ENCODE peak calls at places on chromosomes 7 and 10, in six cellular contexts. Q is breast epithelium, Y is SK-N-SH, B is spleen, J is K562, V is prostate gland. S is an unnamed sample.

GRCh38 chr10:86294346-86295265 is 72.0 kb downstream of the GRID1 start:
- DNase-seq in V (no peak), B (peak), Q (peak), J (no peak), Y (peak), S (peak)

GRCh38 chr7:112646787-112647186 is 143.4 kb downstream of the TMEM168 start:
- DNase-seq in Q (no peak), Y (no peak), V (no peak), B (peak), J (no peak), S (no peak)

GRCh38 chr10:488933-489215 is 200.6 kb downstream of the DIP2C start:
- DNase-seq in J (no peak), Y (no peak), Q (no peak), V (no peak), B (peak), S (no peak)

GRCh38 chr10:20622522-20623270 is 274.4 kb downstream of the NEBL start:
- DNase-seq in Q (no peak), J (no peak), B (no peak), V (peak), Y (no peak), S (no peak)

GRCh38 chr7:20835111-20835750 is 48.5 kb upstream of the SP8 start:
- DNase-seq in B (no peak), Q (no peak), J (peak), V (no peak), Y (no peak), S (no peak)

GRCh38 chr10:73131913-73132686 is 21.8 kb downstream of the NUDT13 start:
- DNase-seq in V (no peak), Q (no peak), J (no peak), Y (no peak), B (no peak), S (no peak)

GRCh38 chr10:17865351-17865750 is 56.2 kb downstream of the MRC1 start:
- DNase-seq in Y (no peak), B (no peak), J (no peak), V (no peak), Q (no peak), S (no peak)

GRCh38 chr7:100799037-100799896 is 28.1 kb downstream of the EPHB4 start:
- DNase-seq in B (no peak), Q (peak), J (peak), V (peak), Y (peak), S (peak)

GRCh38 chr7:260441-261281 is 29.3 kb upstream of the FOXL3 start:
- DNase-seq in Q (no peak), J (no peak), V (no peak), Y (no peak), B (peak), S (no peak)

GRCh38 chr7:114047889-114048288 is 129.1 kb upstream of the PPP1R3A start:
- DNase-seq in J (no peak), B (no peak), Y (no peak), V (no peak), Q (no peak), S (no peak)

GRCh38 chr10:21034241-21034640 is 137.1 kb upstream of the NEBL start:
- DNase-seq in Y (no peak), J (no peak), B (no peak), Q (no peak), V (no peak), S (no peak)

GRCh38 chr10:72303424-72304128 is 29.9 kb downstream of the DDIT4 start:
- DNase-seq in B (no peak), J (no peak), Y (no peak), Q (no peak), V (no peak), S (no peak)

GRCh38 chr7:40701836-40702551 is 567.2 kb downstream of the SUGCT start:
- DNase-seq in Q (no peak), B (no peak), J (no peak), V (no peak), Y (no peak), S (no peak)

GRCh38 chr7:149644754-149645153 is 128.6 kb downstream of the ZNF467 start:
- DNase-seq in J (peak), Y (no peak), V (peak), Q (no peak), B (no peak), S (no peak)

GRCh38 chr10:83037653-83038052 is 1101.7 kb upstream of the GHITM start:
- DNase-seq in B (no peak), V (no peak), Q (no peak), J (no peak), Y (no peak), S (no peak)

GRCh38 chr7:17774248-17774647 is 166.0 kb downstream of the SNX13 start:
- DNase-seq in J (no peak), B (no peak), V (no peak), Q (no peak), Y (no peak), S (no peak)

GRCh38 chr10:103847909-103848468 is 7.4 kb downstream of the SH3PXD2A start:
- DNase-seq in V (no peak), Y (peak), B (no peak), J (no peak), Q (no peak), S (peak)

GRCh38 chr7:92133737-92134270 is 473 bp downstream of the CYP51A1 start:
- DNase-seq in V (peak), B (peak), J (peak), Y (peak), Q (peak), S (peak)

GRCh38 chr7:92133133-92133736 is 1.0 kb downstream of the CYP51A1 start:
- DNase-seq in Y (no peak), V (no peak), J (no peak), B (no peak), Q (no peak), S (no peak)

GRCh38 chr7:92131764-92132330 is 2.4 kb downstream of the CYP51A1 start:
- DNase-seq in B (no peak), Y (no peak), J (no peak), Q (no peak), V (no peak), S (no peak)

GRCh38 chr7:92134271-92135099 is at the start of gene CYP51A1:
- DNase-seq in Q (peak), B (peak), V (peak), Y (peak), J (peak), S (peak)

DNA sequence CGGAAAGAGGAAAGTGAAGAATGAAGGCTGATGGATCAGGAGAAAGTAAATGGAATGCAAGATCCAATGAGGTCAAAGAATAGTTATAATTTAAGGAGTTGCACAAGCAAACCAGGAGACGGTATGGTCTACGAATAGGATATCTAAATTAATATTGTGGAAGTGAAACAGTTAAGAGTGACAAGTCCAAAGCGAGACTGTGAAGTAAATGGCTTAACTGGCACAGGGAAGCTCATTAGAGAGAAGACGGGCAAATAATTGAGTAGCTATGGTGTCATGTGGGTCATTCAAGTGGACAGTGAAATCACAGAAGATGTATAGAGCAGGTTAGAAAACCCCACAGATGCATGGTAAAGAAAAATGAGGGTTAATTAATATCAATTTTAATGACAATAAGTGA is 3.2 kb downstream of the CYP51A1 start:
- DNase-seq in Q (no peak), B (no peak), J (no peak), Y (no peak), V (no peak), S (no peak)
- H3K4me3 ChIP-seq in Q (no peak), B (no peak), J (no peak), Y (no peak), V (no peak), S (no peak)

GRCh38 chr10:132036153-132036886 is 29.4 kb upstream of the JAKMIP3 start:
- DNase-seq in Y (peak), V (peak), Q (no peak), B (peak), J (no peak), S (no peak)
- TF ChIP-seq POLR2AphosphoS5 in Y (no peak), V (no peak), Q (no peak), B (no peak), J (no peak), S (no peak)

GRCh38 chr10:118272090-118272775 is 69.9 kb downstream of the FAM204A start:
- DNase-seq in J (no peak), B (no peak), Q (no peak), V (no peak), Y (no peak), S (peak)
- H3K4me3 ChIP-seq in J (no peak), B (no peak), Q (peak), V (no peak), Y (no peak), S (peak)

GRCh38 chr10:5613481-5613880 is 52.9 kb downstream of the ASB13 start:
- DNase-seq in Q (no peak), B (no peak), Y (no peak), J (no peak), V (no peak), S (no peak)

GRCh38 chr10:5609952-5610616 is 56.3 kb downstream of the ASB13 start:
- DNase-seq in V (peak), B (no peak), J (peak), Y (no peak), Q (no peak), S (no peak)

GRCh38 chr10:5615263-5615820 is 51.1 kb downstream of the ASB13 start:
- DNase-seq in V (no peak), Q (no peak), B (no peak), Y (no peak), J (no peak), S (no peak)

GRCh38 chr10:5614081-5614721 is 52.2 kb downstream of the ASB13 start:
- DNase-seq in J (no peak), Q (no peak), Y (no peak), B (no peak), V (no peak), S (no peak)

DNA sequence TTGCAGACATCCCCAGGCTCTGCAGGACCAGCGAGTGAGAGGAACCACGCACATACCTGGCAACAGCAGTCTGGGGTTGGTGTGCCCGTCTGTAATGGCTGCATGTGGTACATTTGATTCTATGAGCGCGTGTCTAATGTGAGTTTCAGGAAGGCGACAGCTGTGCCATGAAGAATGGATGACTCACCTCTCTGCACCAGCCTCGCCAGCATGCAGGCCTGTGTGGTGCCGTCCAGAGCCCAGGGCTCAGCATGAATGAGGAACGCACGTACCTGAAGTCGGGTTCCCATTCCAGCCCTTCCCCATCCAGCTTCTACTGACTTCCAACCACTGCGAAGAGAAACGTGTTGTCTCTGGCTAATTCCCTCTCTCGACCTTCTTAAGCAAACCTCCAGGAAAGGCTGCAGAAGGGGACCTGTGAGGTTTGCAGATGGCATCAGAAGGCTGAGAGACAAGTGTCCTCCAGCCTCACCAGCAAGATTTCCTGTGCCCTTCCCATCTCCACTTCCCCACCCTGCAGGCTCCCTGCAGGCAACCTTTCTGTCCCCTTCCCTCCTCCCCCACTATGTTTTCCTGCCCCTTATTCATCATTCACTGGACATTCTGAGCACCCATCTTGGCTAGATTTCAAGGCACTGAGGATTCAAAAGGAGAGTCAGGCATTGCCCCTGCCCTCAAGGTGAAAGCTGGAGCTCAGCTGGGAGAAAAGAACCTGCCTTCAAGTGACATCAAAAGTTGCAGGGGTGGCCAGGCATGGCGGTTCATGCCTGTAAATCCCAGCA is 54.3 kb downstream of the ASB13 start:
- DNase-seq in B (no peak), J (no peak), Y (no peak), Q (no peak), V (no peak), S (no peak)
- TF ChIP-seq POLR2AphosphoS5 in B (no peak), J (no peak), Y (no peak), Q (no peak), V (no peak), S (no peak)

GRCh38 chr7:105693576-105693975 is 112.3 kb upstream of the EFCAB10 start:
- DNase-seq in Q (no peak), J (no peak), V (no peak), Y (no peak), B (no peak), S (no peak)

GRCh38 chr7:105690286-105690915 is 109.1 kb upstream of the EFCAB10 start:
- DNase-seq in Q (no peak), J (no peak), B (no peak), Y (no peak), V (no peak), S (peak)

GRCh38 chr7:105691029-105691691 is 109.9 kb upstream of the EFCAB10 start:
- DNase-seq in B (no peak), Y (no peak), Q (no peak), J (no peak), V (no peak), S (no peak)

GRCh38 chr7:105689093-105689819 is 108.0 kb upstream of the EFCAB10 start:
- DNase-seq in Y (peak), J (no peak), B (no peak), Q (no peak), V (no peak), S (peak)

DNA sequence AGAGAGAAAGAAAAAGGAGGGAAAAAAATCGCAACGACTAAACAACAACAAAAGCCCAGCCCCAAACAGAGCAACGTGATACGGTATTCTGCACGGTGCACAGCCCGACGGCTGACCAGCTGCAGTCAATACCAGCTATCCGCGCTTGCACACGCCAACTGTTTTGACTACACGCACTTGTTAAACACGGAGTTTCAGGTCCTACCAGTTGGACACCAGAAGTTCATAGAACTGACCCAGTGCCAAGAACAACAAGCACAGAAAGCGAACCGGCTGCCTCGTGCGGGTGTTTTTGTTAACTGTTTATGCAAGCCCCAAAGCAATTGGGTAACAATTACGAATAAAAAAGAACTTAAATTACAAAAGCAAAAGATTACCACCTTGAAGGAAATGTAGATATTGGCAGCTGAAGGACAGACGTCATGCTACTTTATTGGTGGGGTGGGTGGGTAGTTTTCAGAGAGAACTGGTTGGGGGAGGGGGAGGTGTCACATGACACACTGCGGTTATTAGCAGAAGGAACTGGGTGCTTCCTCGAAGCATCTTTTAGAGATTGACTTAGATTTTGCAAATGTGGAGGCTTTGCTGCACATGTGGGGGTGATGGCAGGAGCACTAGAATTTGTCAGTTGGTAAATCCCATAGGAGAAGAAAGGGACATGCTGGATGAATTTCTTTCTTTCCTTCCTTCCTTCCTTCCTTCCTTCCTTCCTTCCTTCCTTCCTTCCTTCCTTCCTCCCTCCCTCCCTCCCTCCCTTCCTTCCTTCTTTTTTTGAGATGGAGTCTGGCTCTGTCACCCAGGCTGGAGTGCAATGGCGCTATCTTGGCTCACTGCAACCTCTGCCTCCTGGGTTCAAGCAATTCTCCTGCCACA is 110.6 kb upstream of the EFCAB10 start:
- DNase-seq in Y (no peak), J (no peak), B (peak), V (peak), Q (peak), S (peak)
- H3K4me3 ChIP-seq in Y (no peak), J (no peak), B (peak), V (peak), Q (peak), S (peak)

S was measured in sigmoid colon.